ENCODE peak calls at places on chromosomes 12 and 14, in seven cellular contexts. I is HCT116, F is GM12878, V is H1, A is HepG2, D is SK-N-SH, T is K562. E is an unnamed sample.

GRCh38 chr12:14394317-14395058 is 29.0 kb downstream of the ATF7IP start:
- DNase-seq in I (peak), F (peak), V (no peak), A (peak), D (peak), T (peak), E (no peak)

GRCh38 chr12:71636704-71637115 is 26.9 kb downstream of the ZFC3H1 start:
- DNase-seq in I (peak), F (peak), V (no peak), A (peak), D (peak), T (peak), E (peak)

GRCh38 chr12:51082561-51083139 is 746 bp downstream of the CSRNP2 start:
- DNase-seq in I (no peak), F (no peak), V (no peak), A (peak), D (no peak), T (no peak), E (no peak)

GRCh38 chr12:116346222-116346621 is 68.7 kb upstream of the MED13L start:
- DNase-seq in I (no peak), F (no peak), V (no peak), A (peak), D (peak), T (peak), E (no peak)

GRCh38 chr14:99688629-99689028 is 4.5 kb downstream of the CYP46A1 start:
- DNase-seq in I (no peak), F (no peak), V (no peak), A (no peak), D (no peak), T (no peak), E (no peak)

GRCh38 chr12:126558219-126558618 is 1493.0 kb downstream of the AACS start:
- DNase-seq in I (no peak), F (no peak), V (no peak), A (no peak), D (no peak), T (no peak), E (no peak)

GRCh38 chr12:57133013-57133569 is 4.8 kb downstream of the LRP1 start:
- DNase-seq in I (no peak), F (no peak), V (no peak), A (no peak), D (no peak), T (no peak), E (no peak)

GRCh38 chr12:9906888-9907287 is 25.3 kb downstream of the CLEC2A start:
- DNase-seq in I (no peak), F (no peak), V (no peak), A (no peak), D (no peak), T (no peak), E (no peak)

GRCh38 chr12:69575346-69575745 is 9.9 kb upstream of the CCT2 start:
- DNase-seq in I (no peak), F (no peak), V (no peak), A (no peak), D (no peak), T (no peak), E (no peak)

GRCh38 chr14:43183916-43184315 is 1323.2 kb downstream of the FSCB start:
- DNase-seq in I (no peak), F (no peak), V (no peak), A (no peak), D (no peak), T (no peak), E (no peak)

GRCh38 chr14:90828642-90829487 is 12.6 kb upstream of the TTC7B start:
- DNase-seq in I (no peak), F (no peak), V (no peak), A (no peak), D (no peak), T (no peak), E (no peak)

GRCh38 chr12:65597527-65597926 is 226.8 kb upstream of the HMGA2 start:
- DNase-seq in I (no peak), F (no peak), V (no peak), A (no peak), D (no peak), T (peak), E (no peak)

GRCh38 chr12:130161261-130162231 is 718 bp upstream of the FZD10 start:
- DNase-seq in I (no peak), F (no peak), V (peak), A (no peak), D (peak), T (no peak), E (no peak)

GRCh38 chr12:3213171-3213570 is 136.0 kb downstream of the TSPAN9 start:
- DNase-seq in I (no peak), F (no peak), V (no peak), A (no peak), D (no peak), T (no peak), E (no peak)

GRCh38 chr12:3202734-3203446 is 125.7 kb downstream of the TSPAN9 start:
- DNase-seq in I (no peak), F (no peak), V (peak), A (peak), D (peak), T (peak), E (peak)

GRCh38 chr12:38151991-38152700 is 164.4 kb upstream of the ALG10B start:
- DNase-seq in I (no peak), F (no peak), V (no peak), A (no peak), D (no peak), T (no peak), E (no peak)

GRCh38 chr14:61662437-61663311 is 32.6 kb upstream of the HIF1A start:
- DNase-seq in I (peak), F (peak), V (no peak), A (peak), D (peak), T (peak), E (peak)

GRCh38 chr12:105835505-105835904 is 303.2 kb downstream of the NUAK1 start:
- DNase-seq in I (no peak), F (no peak), V (no peak), A (no peak), D (no peak), T (no peak), E (no peak)

GRCh38 chr12:50980545-50980944 is 28.2 kb downstream of the HIGD1C start:
- DNase-seq in I (no peak), F (no peak), V (no peak), A (peak), D (no peak), T (no peak), E (no peak)

GRCh38 chr12:94145231-94145979 is 3.0 kb upstream of the PLXNC1 start:
- DNase-seq in I (peak), F (no peak), V (no peak), A (no peak), D (peak), T (peak), E (peak)

GRCh38 chr12:118360785-118361404 is 11.8 kb downstream of the TAOK3 start:
- DNase-seq in I (peak), F (no peak), V (no peak), A (no peak), D (no peak), T (peak), E (no peak)

GRCh38 chr12:102172436-102172835 is 25.2 kb downstream of the PMCH start:
- DNase-seq in I (no peak), F (no peak), V (no peak), A (no peak), D (no peak), T (no peak), E (no peak)

GRCh38 chr12:13152281-13152680 is 44.2 kb upstream of the EMP1 start:
- DNase-seq in I (no peak), F (no peak), V (no peak), A (no peak), D (no peak), T (no peak), E (no peak)

GRCh38 chr14:95523818-95524448 is 7.5 kb upstream of the SYNE3 start:
- DNase-seq in I (no peak), F (no peak), V (no peak), A (peak), D (no peak), T (peak), E (no peak)

GRCh38 chr14:105905456-105905855 is 379.1 kb downstream of the TMEM121 start:
- DNase-seq in I (no peak), F (no peak), V (no peak), A (no peak), D (no peak), T (no peak), E (no peak)

GRCh38 chr12:80813820-80814219 is 97.1 kb downstream of the MYF5 start:
- DNase-seq in I (no peak), F (peak), V (no peak), A (no peak), D (no peak), T (no peak), E (no peak)

GRCh38 chr14:105166571-105167302 is 1.8 kb downstream of the JAG2 start:
- DNase-seq in I (no peak), F (no peak), V (no peak), A (no peak), D (no peak), T (no peak), E (no peak)

GRCh38 chr14:24013654-24014514 is 25.2 kb downstream of the DHRS4L2 start:
- DNase-seq in I (peak), F (peak), V (no peak), A (peak), D (peak), T (peak), E (peak)

GRCh38 chr12:95608252-95609033 is 57.2 kb upstream of the USP44 start:
- DNase-seq in I (no peak), F (no peak), V (no peak), A (peak), D (no peak), T (no peak), E (no peak)

GRCh38 chr12:95615735-95616134 is 64.5 kb upstream of the USP44 start:
- DNase-seq in I (no peak), F (no peak), V (no peak), A (no peak), D (no peak), T (no peak), E (no peak)

GRCh38 chr12:95613021-95613420 is 61.7 kb upstream of the USP44 start:
- DNase-seq in I (no peak), F (no peak), V (no peak), A (no peak), D (no peak), T (no peak), E (no peak)

GRCh38 chr12:95614384-95614982 is 63.2 kb upstream of the USP44 start:
- DNase-seq in I (no peak), F (no peak), V (no peak), A (no peak), D (no peak), T (no peak), E (no peak)

GRCh38 chr12:95611676-95612309 is 60.5 kb upstream of the USP44 start:
- DNase-seq in I (peak), F (no peak), V (no peak), A (peak), D (no peak), T (no peak), E (no peak)
- TF ChIP-seq JUND in I (peak), F (no peak), V (peak), A (peak), D (no peak), T (no peak), E (no peak)

GRCh38 chr14:20628063-20628854 is 13.2 kb downstream of the OR6S1 start:
- DNase-seq in I (no peak), F (no peak), V (no peak), A (no peak), D (no peak), T (no peak), E (no peak)

GRCh38 chr14:20624495-20625070 is 16.9 kb downstream of the OR6S1 start:
- DNase-seq in I (no peak), F (no peak), V (peak), A (no peak), D (no peak), T (peak), E (no peak)

GRCh38 chr14:20627337-20628032 is 14.0 kb downstream of the OR6S1 start:
- DNase-seq in I (no peak), F (no peak), V (no peak), A (no peak), D (no peak), T (no peak), E (no peak)

GRCh38 chr14:20623798-20624197 is 17.7 kb downstream of the OR6S1 start:
- DNase-seq in I (no peak), F (no peak), V (no peak), A (no peak), D (no peak), T (peak), E (no peak)

DNA sequence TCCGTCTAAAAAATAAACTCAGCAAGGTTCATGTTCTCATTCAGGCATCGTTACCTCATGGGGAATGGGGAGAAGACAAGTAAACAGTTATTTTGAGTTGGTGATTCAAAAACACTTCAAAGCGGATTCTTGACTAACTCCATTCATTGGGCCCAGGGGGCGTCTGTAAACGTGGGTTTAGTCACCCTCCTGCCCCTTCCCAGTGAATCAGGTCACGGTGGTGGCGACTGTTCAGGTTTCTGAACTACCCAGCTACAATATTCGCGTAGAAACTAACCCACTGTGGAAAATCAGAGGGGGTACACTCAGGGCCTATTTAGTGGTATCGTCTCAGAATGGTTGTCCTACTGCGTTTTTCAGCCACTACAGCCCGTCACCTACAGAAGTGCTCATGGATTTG is 15.2 kb downstream of the OR6S1 start:
- DNase-seq in I (no peak), F (no peak), V (no peak), A (no peak), D (no peak), T (no peak), E (no peak)
- TF ChIP-seq JUND in I (no peak), F (no peak), V (no peak), A (no peak), D (no peak), T (no peak), E (no peak)

GRCh38 chr12:53064613-53065415 is 14.4 kb downstream of the SPRYD3 start:
- DNase-seq in I (no peak), F (no peak), V (no peak), A (no peak), D (no peak), T (no peak), E (no peak)

GRCh38 chr12:53062011-53062961 is 12.4 kb downstream of the TNS2 start:
- DNase-seq in I (no peak), F (no peak), V (no peak), A (no peak), D (no peak), T (no peak), E (no peak)

GRCh38 chr12:53065470-53065869 is 13.7 kb downstream of the SPRYD3 start:
- DNase-seq in I (no peak), F (no peak), V (no peak), A (no peak), D (no peak), T (no peak), E (no peak)

GRCh38 chr12:53062977-53063707 is 13.3 kb downstream of the TNS2 start:
- DNase-seq in I (no peak), F (no peak), V (no peak), A (no peak), D (peak), T (no peak), E (no peak)

GRCh38 chr12:53063708-53064612 is 14.1 kb downstream of the TNS2 start:
- DNase-seq in I (no peak), F (no peak), V (no peak), A (no peak), D (no peak), T (no peak), E (no peak)
- TF ChIP-seq JUND in I (no peak), F (no peak), V (no peak), A (no peak), D (no peak), T (no peak), E (no peak)

DNA sequence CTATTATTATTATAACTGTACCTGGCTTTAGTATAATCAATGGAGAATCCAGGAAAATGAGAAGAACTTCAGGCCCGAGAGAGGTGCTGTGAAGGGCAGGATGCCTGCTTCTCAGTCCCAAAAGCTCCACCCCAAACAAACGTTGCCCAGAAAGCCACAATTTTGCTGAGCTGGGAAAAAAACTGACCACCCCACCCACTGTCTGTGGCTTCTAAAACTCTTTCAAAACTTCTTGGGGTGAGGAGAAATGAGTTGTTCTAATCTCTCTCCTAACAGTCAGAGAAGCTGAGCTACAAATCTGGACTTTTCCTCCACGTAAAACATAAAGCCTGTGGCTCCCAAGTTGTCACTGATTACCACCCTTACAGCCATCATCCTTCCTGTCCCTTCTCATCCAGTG is 13.4 kb downstream of the VDR start:
- DNase-seq in I (no peak), F (no peak), V (no peak), A (no peak), D (no peak), T (no peak), E (no peak)
- TF ChIP-seq JUND in I (no peak), F (no peak), V (no peak), A (no peak), D (no peak), T (no peak), E (no peak)

GRCh38 chr12:89117448-89118034 is 234.8 kb downstream of the DUSP6 start:
- DNase-seq in I (peak), F (no peak), V (no peak), A (peak), D (no peak), T (peak), E (peak)
- TF ChIP-seq JUND in I (peak), F (no peak), V (no peak), A (no peak), D (no peak), T (no peak), E (peak)

GRCh38 chr14:68316078-68316868 is 476.6 kb downstream of the ZFP36L1 start:
- DNase-seq in I (no peak), F (no peak), V (no peak), A (peak), D (no peak), T (no peak), E (peak)

GRCh38 chr14:68312884-68313725 is 479.8 kb downstream of the ZFP36L1 start:
- DNase-seq in I (no peak), F (peak), V (no peak), A (no peak), D (no peak), T (no peak), E (no peak)

GRCh38 chr14:68317239-68317638 is 475.6 kb downstream of the ZFP36L1 start:
- DNase-seq in I (no peak), F (no peak), V (no peak), A (no peak), D (no peak), T (no peak), E (no peak)

GRCh38 chr14:68312300-68312699 is 480.6 kb downstream of the ZFP36L1 start:
- DNase-seq in I (no peak), F (no peak), V (no peak), A (no peak), D (no peak), T (no peak), E (no peak)

DNA sequence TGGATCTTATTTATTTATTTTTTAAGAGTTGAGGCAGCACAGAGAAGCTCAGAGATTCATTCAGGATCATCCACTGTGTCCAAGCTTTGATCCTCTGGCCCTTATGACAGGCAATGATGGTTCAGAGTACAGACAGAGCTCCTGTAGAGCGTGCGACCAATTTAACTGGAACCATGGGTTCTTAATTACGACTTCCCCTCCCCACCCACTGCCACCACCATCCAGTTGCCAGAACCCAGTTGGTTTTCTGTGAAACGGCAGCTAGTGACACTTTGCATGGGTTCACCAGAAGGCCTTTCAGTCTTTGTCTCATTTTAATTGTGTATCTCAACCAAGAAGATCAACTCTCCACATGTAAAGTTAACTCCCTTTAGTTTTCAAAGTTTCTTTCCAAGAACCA is 478.2 kb downstream of the ZFP36L1 start:
- DNase-seq in I (no peak), F (no peak), V (no peak), A (no peak), D (no peak), T (no peak), E (no peak)
- TF ChIP-seq JUND in I (no peak), F (no peak), V (no peak), A (no peak), D (no peak), T (no peak), E (no peak)

DNA sequence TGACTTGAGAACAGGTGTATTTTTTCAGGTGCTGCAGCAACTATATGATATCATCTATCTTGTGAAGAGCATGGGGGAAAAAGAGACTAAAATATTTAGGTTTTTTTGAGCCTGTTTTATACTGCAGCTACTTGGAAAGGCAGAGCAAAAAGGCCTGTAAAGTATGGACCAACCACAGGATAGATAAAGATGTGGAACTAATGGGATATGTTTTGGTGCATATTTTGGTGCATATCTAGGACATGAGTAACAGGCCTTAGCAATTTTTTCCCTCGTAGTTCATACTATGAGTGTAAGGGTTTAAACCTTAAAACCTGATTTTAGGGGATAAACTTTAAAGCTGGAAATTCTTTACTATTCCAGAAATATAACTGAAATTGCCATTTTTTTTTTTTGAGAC is 6.0 kb upstream of the GTSF1 start:
- DNase-seq in I (no peak), F (no peak), V (no peak), A (no peak), D (no peak), T (no peak), E (no peak)
- TF ChIP-seq JUND in I (no peak), F (no peak), V (no peak), A (no peak), D (no peak), T (no peak), E (no peak)